ENCODE peak calls at places on chromosome 22, in four cellular contexts. C, T, Z and H are unnamed samples.

GRCh38 chr22:47366026-47366767 is 603.7 kb downstream of the TBC1D22A start:
- DNase-seq in C (no peak), T (no peak), Z (no peak), H (no peak)

GRCh38 chr22:27370281-27370680 is 431.3 kb downstream of the MN1 start:
- DNase-seq in C (no peak), T (no peak), Z (no peak), H (no peak)

GRCh38 chr22:38203090-38203810 is 1.5 kb downstream of the MAFF start:
- DNase-seq in C (peak; percentile 54), T (peak; percentile 59), Z (peak; percentile 82), H (no peak)

GRCh38 chr22:44357296-44357961 is 44.7 kb upstream of the SHISAL1 start:
- DNase-seq in C (no peak), T (no peak), Z (no peak), H (no peak)

GRCh38 chr22:46946383-46946965 is 184.0 kb downstream of the TBC1D22A start:
- DNase-seq in C (no peak), T (no peak), Z (no peak), H (no peak)

GRCh38 chr22:46681010-46681409 is 57.0 kb downstream of the CERK start:
- DNase-seq in C (no peak), T (no peak), Z (no peak), H (no peak)

GRCh38 chr22:49211176-49211575 is 616.5 kb downstream of the BRD1 start:
- DNase-seq in C (no peak), T (no peak), Z (peak; percentile 24), H (no peak)

GRCh38 chr22:48921411-48921903 is 906.2 kb downstream of the BRD1 start:
- DNase-seq in C (no peak), T (no peak), Z (peak; percentile 28), H (no peak)

GRCh38 chr22:29782061-29782845 is 15.1 kb downstream of the UQCR10 start:
- DNase-seq in C (no peak), T (no peak), Z (peak; percentile 74), H (no peak)

GRCh38 chr22:44901301-44901700 is 108.5 kb downstream of the PHF21B start:
- DNase-seq in C (no peak), T (no peak), Z (no peak), H (no peak)

GRCh38 chr22:18152519-18152918 is 2.5 kb downstream of the USP18 start:
- DNase-seq in C (no peak), T (no peak), Z (no peak), H (no peak)

GRCh38 chr22:39731881-39732555 is 161.5 kb downstream of the CACNA1I start:
- DNase-seq in C (no peak), T (no peak), Z (peak; percentile 27), H (no peak)

GRCh38 chr22:29380856-29381255 is 7.5 kb downstream of the AP1B1 start:
- DNase-seq in C (no peak), T (no peak), Z (no peak), H (no peak)

GRCh38 chr22:43236401-43237166 is 49.6 kb upstream of the TTLL12 start:
- DNase-seq in C (no peak), T (peak; percentile 92), Z (no peak), H (no peak)

GRCh38 chr22:29309332-29310064 is 3.0 kb downstream of the GAS2L1 start:
- DNase-seq in C (peak; percentile 64), T (peak; percentile 41), Z (peak; percentile 81), H (no peak)

GRCh38 chr22:20760084-20760483 is 13.8 kb upstream of the SERPIND1 start:
- DNase-seq in C (no peak), T (no peak), Z (no peak), H (no peak)

GRCh38 chr22:20761536-20761935 is 12.4 kb upstream of the SERPIND1 start:
- DNase-seq in C (no peak), T (no peak), Z (no peak), H (peak; percentile 44)

GRCh38 chr22:20756846-20757245 is 17.1 kb upstream of the SERPIND1 start:
- DNase-seq in C (no peak), T (no peak), Z (no peak), H (no peak)

GRCh38 chr22:20762233-20762796 is 11.6 kb upstream of the SERPIND1 start:
- DNase-seq in C (no peak), T (no peak), Z (no peak), H (no peak)

DNA sequence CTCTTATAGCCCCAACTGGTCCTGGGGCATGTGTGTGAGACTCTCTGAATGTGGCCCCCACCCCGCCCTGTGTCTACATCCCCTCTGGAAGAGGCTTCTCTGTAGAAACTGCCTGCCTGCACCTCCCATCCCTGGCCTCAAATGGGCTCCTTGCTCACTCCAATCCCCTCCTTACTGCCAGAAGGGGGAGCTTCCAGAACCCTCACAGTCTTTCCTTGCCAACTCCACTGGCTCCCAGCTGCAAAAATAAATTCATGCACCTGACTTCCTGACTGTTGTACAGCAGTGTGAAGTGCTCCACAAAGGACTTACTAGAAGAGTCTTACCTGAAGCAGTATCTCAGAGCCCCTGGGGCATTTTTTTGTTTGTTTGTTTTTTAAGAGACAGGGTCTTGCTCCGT is 15.2 kb upstream of the SERPIND1 start:
- DNase-seq in C (peak; percentile 15), T (no peak), Z (no peak), H (no peak)
- TF ChIP-seq CTCF in C (no peak), T (no peak), Z (no peak), H (peak; percentile 45)

DNA sequence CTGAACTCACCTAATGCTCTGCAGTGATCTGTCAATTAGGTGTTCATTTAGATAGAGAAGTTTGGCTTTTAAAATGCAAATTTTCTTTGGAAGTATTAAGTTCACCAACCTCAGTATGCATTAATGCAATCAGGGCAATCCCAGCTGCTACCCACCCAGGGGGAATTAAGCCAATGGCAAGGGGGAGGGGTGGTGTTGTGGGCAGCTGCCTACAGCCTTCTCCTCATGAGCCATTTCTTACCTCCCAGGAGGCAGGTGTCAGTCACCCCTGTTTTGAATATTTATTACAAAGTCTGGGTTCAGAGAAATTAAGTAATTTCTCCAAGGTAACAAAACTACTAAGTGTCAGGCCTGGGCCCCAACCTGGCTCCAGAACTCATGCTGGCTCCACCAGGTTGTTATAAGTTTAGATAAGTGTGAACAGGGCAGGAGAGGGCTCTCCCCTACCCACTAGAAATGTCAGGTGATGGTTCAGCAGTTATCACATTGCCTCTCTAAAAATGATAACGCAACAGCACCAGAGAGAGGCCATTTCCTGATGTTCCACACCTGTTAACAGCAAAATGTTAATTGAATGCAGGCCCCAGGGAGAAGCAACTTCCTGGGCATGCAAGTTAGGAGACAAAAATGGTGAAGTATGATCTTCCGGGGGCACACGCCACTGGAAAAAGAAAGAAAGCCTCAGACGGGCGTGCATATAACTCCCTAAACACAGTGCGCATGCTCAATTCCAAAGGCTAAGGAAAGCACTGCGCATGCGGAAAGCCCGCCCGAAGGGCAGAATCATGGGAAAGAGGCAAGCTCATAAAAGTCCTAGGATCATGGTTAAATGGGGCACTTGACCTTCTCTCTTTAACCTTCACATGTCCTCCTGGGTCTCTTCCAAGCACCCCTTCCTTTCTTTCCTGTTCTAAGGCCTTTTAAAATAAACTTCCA is 35.4 kb upstream of the GNAZ start:
- DNase-seq in C (no peak), T (no peak), Z (no peak), H (no peak)
- H3K36me3 ChIP-seq in C (no peaks in the 10 kb centered on the region), T (no peaks in the 10 kb centered on the region), Z (no peaks in the 10 kb centered on the region), H (no peaks in the 10 kb centered on the region)

GRCh38 chr22:33923033-33923432 is 2.8 kb upstream of the LARGE1 start:
- DNase-seq in C (no peak), T (no peak), Z (no peak), H (no peak)
- H3K4me3 ChIP-seq in C (no peak overlapping the region), T (peak overlapping the region; percentile 64), Z (peak overlapping the region; percentile 88), H (no peak overlapping the region)

GRCh38 chr22:23156286-23156685 is 11.0 kb downstream of the RAB36 start:
- DNase-seq in C (no peak), T (no peak), Z (no peak), H (no peak)
- TF ChIP-seq CTCF in C (no peak), T (no peak), Z (no peak), H (peak; percentile 19)

GRCh38 chr22:24117942-24118341 is 63.3 kb upstream of the SUSD2 start:
- DNase-seq in C (no peak), T (no peak), Z (no peak), H (no peak)
- H3K36me3 ChIP-seq in C (no peaks in the 10 kb centered on the region), T (no peaks in the 10 kb centered on the region), Z (peaks cover 81% of the 10 kb centered on the region), H (peaks cover 28% of the 10 kb centered on the region)